ENCODE peak calls at places on chromosome 20, in eight cellular contexts. J, A, V, H, Y, O, P and S are unnamed samples.

GRCh38 chr20:21118138-21118537 is 7.7 kb upstream of the KIZ start:
- DNase-seq in J (no peak), A (no peak), V (no peak), H (no peak), Y (peak; percentile 34), O (no peak), P (no peak), S (no peak)

GRCh38 chr20:13915244-13915643 is 75.2 kb downstream of the SEL1L2 start:
- DNase-seq in J (no peak), A (no peak), V (no peak), H (no peak), Y (no peak), O (no peak), P (no peak), S (no peak)

GRCh38 chr20:32368930-32369329 is 10.8 kb downstream of the ASXL1 start:
- DNase-seq in J (no peak), A (peak; percentile 82), V (peak; percentile 41), H (peak; percentile 42), Y (no peak), O (no peak), P (no peak), S (no peak)

GRCh38 chr20:20890751-20891150 is 178.3 kb upstream of the RALGAPA2 start:
- DNase-seq in J (no peak), A (no peak), V (no peak), H (no peak), Y (no peak), O (no peak), P (no peak), S (no peak)

GRCh38 chr20:22807646-22808045 is 223.3 kb upstream of the FOXA2 start:
- DNase-seq in J (peak; percentile 20), A (no peak), V (no peak), H (no peak), Y (peak; percentile 40), O (no peak), P (no peak), S (no peak)

GRCh38 chr20:8788275-8788674 is 280.6 kb upstream of the PLCB4 start:
- DNase-seq in J (no peak), A (no peak), V (no peak), H (no peak), Y (no peak), O (no peak), P (no peak), S (no peak)

GRCh38 chr20:45359406-45360148 is 3.4 kb upstream of the SYS1 start:
- DNase-seq in J (peak; percentile 72), A (peak; percentile 82), V (peak; percentile 89), H (peak; percentile 49), Y (no peak), O (no peak), P (no peak), S (no peak)

GRCh38 chr20:9147553-9148024 is 78.7 kb downstream of the PLCB4 start:
- DNase-seq in J (peak; percentile 71), A (peak; percentile 32), V (peak; percentile 68), H (peak; percentile 22), Y (no peak), O (no peak), P (no peak), S (no peak)

GRCh38 chr20:6558361-6558760 is 209.1 kb upstream of the BMP2 start:
- DNase-seq in J (peak; percentile 17), A (no peak), V (no peak), H (no peak), Y (no peak), O (no peak), P (no peak), S (no peak)

GRCh38 chr20:58086763-58087566 is 141.5 kb downstream of the ANKRD60 start:
- DNase-seq in J (peak; percentile 46), A (peak; percentile 51), V (peak; percentile 69), H (peak; percentile 36), Y (peak; percentile 16), O (no peak), P (no peak), S (no peak)

GRCh38 chr20:8218861-8219260 is 86.8 kb downstream of the PLCB1 start:
- DNase-seq in J (peak; percentile 66), A (peak; percentile 94), V (no peak), H (peak; percentile 64), Y (no peak), O (no peak), P (no peak), S (no peak)

GRCh38 chr20:32678948-32679347 is 5.2 kb upstream of the C20orf203 start:
- DNase-seq in J (peak; percentile 57), A (peak; percentile 22), V (peak; percentile 31), H (no peak), Y (no peak), O (no peak), P (no peak), S (no peak)

GRCh38 chr20:4087923-4088322 is 72.6 kb upstream of the RNF24 start:
- DNase-seq in J (peak; percentile 60), A (peak; percentile 76), V (no peak), H (peak; percentile 50), Y (no peak), O (no peak), P (no peak), S (no peak)

GRCh38 chr20:41213150-41213820 is 75.9 kb downstream of the PLCG1 start:
- DNase-seq in J (peak; percentile 40), A (peak; percentile 53), V (peak; percentile 54), H (peak; percentile 38), Y (no peak), O (no peak), P (no peak), S (no peak)

GRCh38 chr20:63553933-63554290 is at the start of gene FNDC11:
- DNase-seq in J (no peak), A (no peak), V (peak; percentile 34), H (no peak), Y (no peak), O (no peak), P (no peak), S (no peak)

GRCh38 chr20:17936791-17937687 is 31.6 kb downstream of the SNX5 start:
- DNase-seq in J (peak; percentile 57), A (peak; percentile 60), V (peak; percentile 73), H (peak; percentile 79), Y (no peak), O (peak; percentile 63), P (no peak), S (no peak)

GRCh38 chr20:36344517-36345132 is 38.5 kb downstream of the DLGAP4 start:
- DNase-seq in J (peak; percentile 41), A (peak; percentile 41), V (peak; percentile 73), H (peak; percentile 31), Y (peak; percentile 13), O (peak; percentile 36), P (no peak), S (peak; percentile 9)

GRCh38 chr20:62190639-62191411 is 8.0 kb downstream of the MTG2 start:
- DNase-seq in J (no peak), A (no peak), V (no peak), H (no peak), Y (no peak), O (no peak), P (no peak), S (no peak)

DNA sequence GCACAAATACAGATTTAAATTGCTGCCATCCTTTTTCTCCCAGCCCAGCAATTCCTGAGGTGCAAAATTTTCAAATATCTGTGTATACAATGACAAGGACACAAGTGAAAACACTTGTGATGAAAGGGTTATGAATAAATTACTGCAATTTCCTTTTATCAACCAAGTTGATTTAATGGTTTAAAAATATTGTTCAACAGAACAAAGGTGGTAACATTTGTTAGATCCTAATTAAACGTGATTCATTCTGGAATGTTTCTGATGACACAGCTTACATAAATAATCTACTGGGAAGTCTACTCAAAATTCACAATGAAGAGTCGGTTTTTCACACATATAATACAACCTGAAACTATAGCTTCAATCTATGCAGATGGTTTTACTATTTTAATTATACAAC is 17.1 kb downstream of the B4GALT5 start:
- DNase-seq in J (no peak), A (peak; percentile 37), V (no peak), H (no peak), Y (no peak), O (no peak), P (no peak), S (no peak)
- H3K4me3 ChIP-seq in J (no peak overlapping the region), A (no peak overlapping the region), V (no peak overlapping the region), H (no peak overlapping the region), Y (no peak overlapping the region), O (no peak overlapping the region), P (no peak overlapping the region), S (no peak overlapping the region)

DNA sequence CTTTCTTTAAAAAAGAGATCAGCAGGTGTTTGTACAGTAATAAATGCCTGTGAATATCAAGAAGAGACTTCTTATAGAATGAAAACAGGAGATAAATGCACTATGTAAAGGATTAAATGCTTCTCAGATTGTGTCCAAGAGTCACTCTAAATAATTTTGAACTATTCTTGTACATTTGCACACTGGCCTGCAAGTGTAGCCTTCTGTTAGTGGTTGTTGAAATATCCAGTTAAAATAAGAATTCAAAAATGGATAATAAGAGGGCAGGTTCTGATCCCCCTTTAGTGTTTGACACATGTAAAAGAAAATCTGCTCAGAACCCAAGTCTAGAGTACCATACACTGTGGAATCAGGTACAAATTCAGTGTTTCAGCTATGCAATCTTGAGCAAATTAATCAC is 91.9 kb downstream of the BCAS1 start:
- DNase-seq in J (no peak), A (no peak), V (no peak), H (no peak), Y (no peak), O (no peak), P (no peak), S (no peak)
- TF ChIP-seq CTCF in J (no peak), A (no peak), V (no peak), H (no peak), Y (no peak), O (no peak), P (no peak), S (no peak)

DNA sequence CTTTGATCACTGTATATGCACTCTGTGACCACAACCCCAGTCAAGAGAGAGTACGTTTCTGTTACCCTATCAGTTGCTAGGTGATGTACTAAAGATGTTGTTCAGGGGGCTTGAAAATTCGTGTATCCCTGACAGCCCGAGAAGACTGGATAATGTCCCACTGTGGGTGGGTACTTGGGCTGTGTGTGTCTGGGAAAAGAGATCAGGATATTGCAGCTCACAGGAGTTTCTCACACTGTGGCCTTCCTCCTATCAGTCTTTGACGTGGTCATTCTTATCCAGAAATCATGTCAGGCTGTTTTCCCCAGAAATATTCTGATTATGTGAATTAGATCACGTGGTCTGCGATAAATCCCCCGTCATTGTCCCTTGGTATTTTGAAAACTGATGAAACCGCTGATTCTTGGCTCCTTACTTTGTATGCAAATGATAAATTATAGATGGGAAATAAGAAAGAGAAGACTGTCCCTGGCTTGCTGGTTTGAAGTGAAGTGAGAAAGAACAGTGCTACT is 167.6 kb upstream of the TSHZ2 start:
- DNase-seq in J (no peak), A (no peak), V (peak; percentile 2), H (no peak), Y (no peak), O (no peak), P (no peak), S (no peak)
- H3K4me3 ChIP-seq in J (no peak overlapping the region), A (no peak overlapping the region), V (no peak overlapping the region), H (no peak overlapping the region), Y (no peak overlapping the region), O (no peak overlapping the region), P (no peak overlapping the region), S (no peak overlapping the region)

DNA sequence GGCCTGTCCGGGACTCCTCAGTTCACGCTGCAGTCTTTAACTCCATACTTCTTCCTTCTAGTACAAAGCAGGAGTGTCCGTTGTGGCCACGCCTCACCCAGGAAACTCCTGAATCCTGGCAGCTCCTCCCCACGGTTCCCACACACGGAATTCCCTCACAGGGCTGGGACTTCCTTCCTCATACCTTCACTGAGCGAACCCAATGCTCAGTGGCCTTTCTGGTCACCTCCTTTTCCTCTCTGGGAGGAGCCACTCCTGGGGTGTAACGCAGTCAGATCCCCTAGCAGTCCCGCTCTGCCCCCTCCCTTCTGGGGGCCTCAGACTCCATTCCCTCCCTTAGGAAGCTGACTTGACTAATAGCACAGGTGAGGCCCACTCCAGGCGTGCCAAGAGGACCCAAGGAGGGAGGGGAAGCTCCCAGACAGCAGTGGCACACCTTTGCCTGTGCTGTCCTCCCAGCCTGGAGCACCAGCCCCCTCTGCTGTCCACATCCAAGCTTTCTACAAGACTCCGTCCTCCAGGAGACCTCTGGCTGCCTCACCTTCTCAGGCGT is at the start of gene SLC52A3:
- DNase-seq in J (no peak), A (no peak), V (no peak), H (no peak), Y (peak; percentile 86), O (no peak), P (no peak), S (no peak)
- TF ChIP-seq CTCF in J (peak; percentile 4), A (no peak), V (no peak), H (no peak), Y (peak; percentile 81), O (no peak), P (no peak), S (no peak)